ENCODE peak calls at places on chromosome 17, in eight cellular contexts. X is activated T-cell treated with anti-CD3 and anti-CD28 coated beads for 1 hour; Z is Jurkat, Clone E6-1; R is ACHN; J is activated gamma-delta T cell treated with Interleukin-2 at 50 U/mL for 16 hours; S is stimulated activated CD8-positive, alpha-beta memory T cell treated with anti-CD3 and anti-CD28 coated beads, Interleukin-2, amount 100 ng/mL, for 48 hours; E is GM06990; N is NCI-H82. I is an unnamed sample.

GRCh38 chr17:65931246-65932149 is 260.4 kb downstream of the CEP112 start:
- DNase-seq in X (no peak), Z (no peak), R (no peak), J (no peak), S (no peak), E (no peak), N (no peak), I (no peak)

GRCh38 chr17:35460354-35460851 is 11.8 kb upstream of the SLFN13 start:
- DNase-seq in X (no peak), Z (no peak), R (peak), J (peak), S (peak), E (peak), N (peak), I (no peak)

GRCh38 chr17:14206891-14207290 is 29.8 kb downstream of the CDRT15 start:
- DNase-seq in X (no peak), Z (no peak), R (no peak), J (no peak), S (no peak), E (no peak), N (no peak), I (no peak)

GRCh38 chr17:28385037-28385797 is 13.7 kb downstream of the SARM1 start:
- DNase-seq in X (no peak), Z (no peak), R (peak), J (no peak), S (no peak), E (no peak), N (no peak), I (no peak)

GRCh38 chr17:75111777-75112176 is 2.0 kb downstream of the ARMC7 start:
- DNase-seq in X (no peak), Z (no peak), R (no peak), J (no peak), S (no peak), E (no peak), N (no peak), I (no peak)

GRCh38 chr17:70683936-70684335 is 514.6 kb downstream of the KCNJ2 start:
- DNase-seq in X (no peak), Z (no peak), R (no peak), J (no peak), S (no peak), E (no peak), N (no peak), I (no peak)

GRCh38 chr17:59851431-59852375 is 41.0 kb downstream of the TUBD1 start:
- DNase-seq in X (no peak), Z (no peak), R (peak), J (no peak), S (no peak), E (no peak), N (no peak), I (no peak)

GRCh38 chr17:40462343-40463121 is 19.3 kb downstream of the IGFBP4 start:
- DNase-seq in X (no peak), Z (no peak), R (no peak), J (no peak), S (no peak), E (no peak), N (no peak), I (no peak)

GRCh38 chr17:30975042-30975820 is 4.4 kb downstream of the RNF135 start:
- DNase-seq in X (no peak), Z (no peak), R (no peak), J (no peak), S (no peak), E (no peak), N (no peak), I (no peak)

GRCh38 chr17:39553326-39553945 is 54.3 kb downstream of the NEUROD2 start:
- DNase-seq in X (no peak), Z (no peak), R (peak), J (no peak), S (no peak), E (no peak), N (no peak), I (no peak)

GRCh38 chr17:73401911-73402310 is 90.1 kb upstream of the CDC42EP4 start:
- DNase-seq in X (no peak), Z (peak), R (no peak), J (no peak), S (no peak), E (no peak), N (peak), I (no peak)

GRCh38 chr17:9237661-9238301 is 216.5 kb downstream of the NTN1 start:
- DNase-seq in X (no peak), Z (no peak), R (no peak), J (no peak), S (no peak), E (no peak), N (no peak), I (no peak)

GRCh38 chr17:2081564-2081963 is 26.7 kb downstream of the HIC1 start:
- DNase-seq in X (no peak), Z (no peak), R (no peak), J (no peak), S (no peak), E (no peak), N (no peak), I (no peak)

GRCh38 chr17:42438600-42439567 is 15.8 kb upstream of the CAVIN1 start:
- DNase-seq in X (no peak), Z (no peak), R (peak), J (peak), S (no peak), E (no peak), N (peak), I (no peak)

GRCh38 chr17:28282596-28282995 is 36.4 kb upstream of the TMEM97 start:
- DNase-seq in X (no peak), Z (no peak), R (peak), J (no peak), S (no peak), E (no peak), N (peak), I (no peak)

GRCh38 chr17:68511254-68511670 is 968 bp upstream of the PRKAR1A start:
- DNase-seq in X (no peak), Z (no peak), R (no peak), J (no peak), S (no peak), E (no peak), N (no peak), I (no peak)

GRCh38 chr17:29757788-29758187 is 135.1 kb upstream of the CORO6 start:
- DNase-seq in X (no peak), Z (peak), R (no peak), J (peak), S (no peak), E (no peak), N (no peak), I (no peak)

I was measured in mesenteric fat pad.